ENCODE peak calls at places on chromosomes 16 and 17, in six cellular contexts. R, H, S, E, D and F are unnamed samples.

GRCh38 chr16:27377666-27378485 is 24.1 kb upstream of the IL21R start:
- DNase-seq in H (peak; percentile 39), S (no peak), D (no peak), E (no peak), R (no peak), F (no peak)

GRCh38 chr17:49515196-49515770 is 20.2 kb downstream of the NGFR start:
- DNase-seq in D (no peak), H (no peak), S (peak; percentile 53), R (no peak), E (peak; percentile 97), F (peak; percentile 49)

GRCh38 chr17:17824119-17824779 is 12.5 kb downstream of the SREBF1 start:
- DNase-seq in R (no peak), E (no peak), D (no peak), H (no peak), S (no peak), F (no peak)

GRCh38 chr16:27315333-27316037 is 1.7 kb downstream of the IL4R start:
- DNase-seq in S (no peak), H (peak; percentile 51), R (peak; percentile 51), E (peak; percentile 47), D (peak; percentile 56), F (peak; percentile 58)

GRCh38 chr17:51857052-51857593 is 301.4 kb downstream of the CA10 start:
- DNase-seq in R (no peak), E (no peak), D (no peak), S (no peak), H (no peak), F (no peak)

GRCh38 chr16:88910284-88911147 is 44.1 kb upstream of the PABPN1L start:
- DNase-seq in S (no peak), E (no peak), D (no peak), H (no peak), R (no peak), F (no peak)

GRCh38 chr17:66523378-66524174 is 221.2 kb downstream of the PRKCA start:
- DNase-seq in H (no peak), E (no peak), D (no peak), S (no peak), R (no peak), F (no peak)

GRCh38 chr17:76408037-76408849 is 23.8 kb downstream of the SPHK1 start:
- DNase-seq in R (peak; percentile 60), D (peak; percentile 75), H (peak; percentile 42), S (no peak), E (peak; percentile 73), F (peak; percentile 83)

GRCh38 chr17:31058958-31059357 is 35.8 kb upstream of the NF1 start:
- DNase-seq in E (no peak), R (no peak), S (no peak), D (no peak), H (no peak), F (no peak)

GRCh38 chr17:8803531-8804416 is 4.6 kb upstream of the MFSD6L start:
- DNase-seq in R (no peak), E (no peak), S (no peak), D (no peak), H (no peak), F (no peak)

GRCh38 chr16:12685806-12686205 is 117.9 kb downstream of the CPPED1 start:
- DNase-seq in D (no peak), H (no peak), S (no peak), R (no peak), E (peak; percentile 34), F (no peak)